ENCODE peak calls at places on chromosomes 16 and 17, in six cellular contexts. L is IMR-90, P is pancreas, W is sigmoid colon, G is psoas muscle, E is tibial artery. V is an unnamed sample.

GRCh38 chr16:1884155-1884760 is 12.3 kb upstream of the MEIOB start:
- DNase-seq in L (no peak), P (no peak), W (no peak), G (no peak), E (no peak), V (peak)

GRCh38 chr17:8005951-8006730 is 3.7 kb downstream of the GUCY2D start:
- DNase-seq in L (no peak), P (no peak), W (peak), G (no peak), E (no peak), V (no peak)

GRCh38 chr17:43900858-43901754 is 6.2 kb downstream of the MPP2 start:
- DNase-seq in L (no peak), P (no peak), W (no peak), G (no peak), E (no peak), V (no peak)

GRCh38 chr16:66639091-66639885 is 34.8 kb downstream of the CMTM3 start:
- DNase-seq in L (no peak), P (no peak), W (no peak), G (no peak), E (no peak), V (peak)

GRCh38 chr16:11205754-11206459 is 50.1 kb downstream of the SOCS1 start:
- DNase-seq in L (peak), P (no peak), W (no peak), G (no peak), E (no peak), V (peak)

GRCh38 chr16:49350265-49351103 is 23.1 kb upstream of the C16orf78 start:
- DNase-seq in L (peak), P (peak), W (no peak), G (peak), E (no peak), V (peak)

GRCh38 chr17:55783684-55784245 is 32.9 kb downstream of the PCTP start:
- DNase-seq in L (no peak), P (no peak), W (peak), G (peak), E (peak), V (peak)

GRCh38 chr17:39742126-39742855 is 4.6 kb downstream of the GRB7 start:
- DNase-seq in L (no peak), P (no peak), W (no peak), G (no peak), E (no peak), V (no peak)

GRCh38 chr17:32341141-32341856 is 674 bp downstream of the C17orf75 start:
- DNase-seq in L (no peak), P (no peak), W (no peak), G (no peak), E (no peak), V (peak)

GRCh38 chr17:45308016-45308365 is 8.8 kb downstream of the MAP3K14 start:
- DNase-seq in L (no peak), P (no peak), W (no peak), G (no peak), E (no peak), V (no peak)

GRCh38 chr17:37301288-37301687 is 74.5 kb upstream of the C17orf78 start:
- DNase-seq in L (peak), P (no peak), W (no peak), G (no peak), E (no peak), V (peak)

GRCh38 chr17:77375108-77375507 is 234.3 kb downstream of the SEC14L1 start:
- DNase-seq in L (no peak), P (no peak), W (peak), G (no peak), E (no peak), V (no peak)

GRCh38 chr17:77375526-77375916 is 234.8 kb downstream of the SEC14L1 start:
- DNase-seq in L (no peak), P (no peak), W (peak), G (no peak), E (no peak), V (no peak)

GRCh38 chr17:77372444-77373297 is 231.9 kb downstream of the SEC14L1 start:
- DNase-seq in L (peak), P (peak), W (peak), G (peak), E (peak), V (peak)

GRCh38 chr17:77373298-77374169 is 232.8 kb downstream of the SEC14L1 start:
- DNase-seq in L (no peak), P (no peak), W (peak), G (peak), E (peak), V (peak)

GRCh38 chr17:77374170-77374936 is 233.6 kb downstream of the SEC14L1 start:
- DNase-seq in L (peak), P (peak), W (peak), G (peak), E (peak), V (peak)
- TF ChIP-seq CTCF in L (peak), P (no peak), W (peak), G (peak), E (peak), V (peak)

GRCh38 chr17:69331746-69332145 is 4.8 kb upstream of the ABCA5 start:
- DNase-seq in L (no peak), P (no peak), W (no peak), G (no peak), E (no peak), V (no peak)

GRCh38 chr17:69323806-69324205 is 3.1 kb downstream of the ABCA5 start:
- DNase-seq in L (no peak), P (no peak), W (no peak), G (no peak), E (no peak), V (no peak)

GRCh38 chr17:69325518-69326301 is 1.2 kb downstream of the ABCA5 start:
- DNase-seq in L (no peak), P (peak), W (no peak), G (no peak), E (no peak), V (no peak)

GRCh38 chr17:69326302-69327059 is 452 bp downstream of the ABCA5 start:
- DNase-seq in L (peak), P (no peak), W (no peak), G (no peak), E (no peak), V (peak)

GRCh38 chr17:69327060-69327831 is at the start of gene ABCA5:
- DNase-seq in L (peak), P (peak), W (peak), G (peak), E (peak), V (peak)
- H3K4me3 ChIP-seq in L (peak), P (peak), W (peak), G (peak), E (peak), V (peak)

GRCh38 chr16:67666538-67667433 is at the start of the genes C16orf86 and ENKD1:
- DNase-seq in L (peak), P (peak), W (peak), G (peak), E (peak), V (peak)
- TF ChIP-seq CTCF in L (no peak), P (no peak), W (no peak), G (no peak), E (no peak), V (no peak)

GRCh38 chr16:57764006-57764340 is 28.4 kb downstream of the KATNB1 start:
- DNase-seq in L (no peak), P (no peak), W (no peak), G (no peak), E (no peak), V (no peak)
- H3K4me3 ChIP-seq in L (no peak), P (no peak), W (no peak), G (no peak), E (no peak), V (no peak)